ENCODE peak calls at places on chromosomes 11 and 22, in six cellular contexts. H is GM23338, N is fibroblast of lung, J is hepatocyte, R is GM12878, D is mammary epithelial cell. I is an unnamed sample. For H3K79me2, the result is how much of the 10 kb centered on the place peaks cover.

GRCh38 chr11:21965221-21965620 is 227.7 kb upstream of the ANO5 start:
- DNase-seq in N (no peak), H (no peak), R (no peak), D (no peak), J (no peak), I (no peak)

GRCh38 chr11:64885367-64886286 is 7.2 kb upstream of the EHD1 start:
- DNase-seq in N (peak), J (peak), D (no peak), H (no peak), R (no peak), I (no peak)

GRCh38 chr22:46233231-46233630 is 16.9 kb downstream of the CDPF1 start:
- DNase-seq in H (no peak), J (no peak), D (peak), N (peak), R (no peak), I (no peak)

GRCh38 chr22:24455039-24455438 is 27.6 kb downstream of the ADORA2A start:
- DNase-seq in D (no peak), H (no peak), N (no peak), R (no peak), J (no peak), I (no peak)

GRCh38 chr11:71086687-71087258 is 165.6 kb downstream of the SHANK2 start:
- DNase-seq in N (no peak), D (peak), H (peak), R (no peak), J (peak), I (peak)

GRCh38 chr11:62266558-62266957 is 3.4 kb upstream of the SCGB2A2 start:
- DNase-seq in H (no peak), R (no peak), N (peak), J (no peak), D (no peak), I (no peak)

GRCh38 chr11:64844330-64845124 is at the start of gene CDC42BPG:
- DNase-seq in H (peak), J (peak), N (peak), R (no peak), D (peak), I (peak)

GRCh38 chr11:103608566-103608965 is 427.9 kb upstream of the DDI1 start:
- DNase-seq in R (no peak), N (peak), D (peak), J (no peak), H (no peak), I (no peak)

GRCh38 chr11:65810046-65810868 is 23.4 kb downstream of the OVOL1 start:
- DNase-seq in J (no peak), N (no peak), H (no peak), D (no peak), R (no peak), I (no peak)

GRCh38 chr11:101138245-101138930 is 8.8 kb upstream of the PGR start:
- DNase-seq in H (no peak), D (no peak), N (no peak), R (no peak), J (no peak), I (no peak)

GRCh38 chr11:91630916-91631673 is 593.5 kb upstream of the FAT3 start:
- DNase-seq in J (no peak), H (no peak), R (no peak), D (no peak), N (no peak), I (no peak)

GRCh38 chr11:3823303-3823702 is 14.9 kb downstream of the PGAP2 start:
- DNase-seq in R (no peak), H (no peak), N (peak), J (peak), D (peak), I (no peak)

GRCh38 chr11:88414981-88415391 is 77.5 kb upstream of the CTSC start:
- DNase-seq in N (peak), D (peak), R (no peak), H (no peak), J (no peak), I (no peak)

GRCh38 chr11:120740424-120740823 is 228.9 kb downstream of the GRIK4 start:
- DNase-seq in N (no peak), J (no peak), D (no peak), R (no peak), H (no peak), I (no peak)

GRCh38 chr11:69166186-69167115 is 10.7 kb downstream of the SMIM38 start:
- DNase-seq in D (peak), R (peak), H (peak), N (peak), J (peak), I (peak)

GRCh38 chr22:44085743-44086741 is 61.9 kb downstream of the PARVB start:
- DNase-seq in R (peak), N (peak), J (peak), D (peak), H (peak), I (peak)

GRCh38 chr11:76719686-76720085 is 49.1 kb upstream of the LRRC32 start:
- DNase-seq in J (no peak), N (no peak), D (no peak), R (no peak), H (no peak), I (no peak)

DNA sequence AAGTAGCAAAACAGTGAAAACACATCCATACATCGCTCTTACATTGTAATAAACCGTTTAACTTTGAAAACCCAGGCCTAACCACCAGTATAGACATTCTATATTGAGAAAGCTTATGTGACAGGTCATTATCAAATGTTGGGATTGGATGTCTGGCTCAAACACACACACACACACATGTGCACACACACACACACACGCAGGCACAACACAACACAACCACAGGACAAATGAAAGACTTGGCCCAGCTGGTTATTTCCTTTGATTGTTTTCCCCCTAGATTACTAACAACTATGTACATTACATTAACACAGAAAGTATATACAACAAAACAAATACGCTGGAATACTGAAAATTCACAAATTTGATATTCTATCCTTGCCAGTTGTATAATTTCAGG is 119.7 kb downstream of the APOL5 start:
- DNase-seq in R (no peak), H (no peak), D (peak), J (no peak), N (no peak), I (no peak)
- H3K79me2 ChIP-seq in R (under half), H (half or more), D (half or more), J (half or more), N (half or more), I (half or more)

GRCh38 chr11:133951484-133952198 is 5.1 kb downstream of the IGSF9B start:
- DNase-seq in H (peak), J (no peak), D (no peak), R (no peak), N (peak), I (peak)
- TF ChIP-seq EZH2 in H (no peak), J (no peak), D (no peak), R (no peak), N (no peak), I (no peak)

GRCh38 chr11:13997881-13998280 is 35.4 kb downstream of the SPON1 start:
- DNase-seq in H (no peak), D (no peak), R (no peak), N (no peak), J (no peak), I (no peak)
- H3K79me2 ChIP-seq in H (under half), D (under half), R (under half), N (under half), J (under half), I (under half)

GRCh38 chr22:42433754-42434153 is 1.6 kb upstream of the NFAM1 start:
- DNase-seq in R (no peak), D (peak), J (no peak), H (no peak), N (no peak), I (no peak)

GRCh38 chr22:42431401-42432019 is 693 bp downstream of the NFAM1 start:
- DNase-seq in N (no peak), D (no peak), J (no peak), H (no peak), R (no peak), I (no peak)

GRCh38 chr22:42430486-42431125 is 1.6 kb downstream of the NFAM1 start:
- DNase-seq in R (no peak), N (no peak), D (no peak), J (no peak), H (no peak), I (no peak)

GRCh38 chr22:42432818-42433217 is 615 bp upstream of the NFAM1 start:
- DNase-seq in N (no peak), J (no peak), R (no peak), H (no peak), D (no peak), I (peak)

GRCh38 chr22:42432020-42432596 is at the start of gene NFAM1:
- DNase-seq in D (no peak), N (no peak), R (no peak), H (no peak), J (no peak), I (peak)
- TF ChIP-seq EZH2 in D (no peak), N (peak), R (no peak), H (no peak), J (no peak), I (no peak)

GRCh38 chr22:35930933-35931332 is 97.7 kb downstream of the RBFOX2 start:
- DNase-seq in R (peak), J (peak), H (peak), N (peak), D (peak), I (peak)
- H3K79me2 ChIP-seq in R (under half), J (half or more), H (half or more), N (under half), D (half or more), I (half or more)

GRCh38 chr22:41910050-41910598 is 4.8 kb downstream of the SHISA8 start:
- DNase-seq in R (no peak), H (peak), N (no peak), J (no peak), D (no peak), I (peak)

GRCh38 chr22:41908409-41909289 is 6.2 kb downstream of the SHISA8 start:
- DNase-seq in R (no peak), J (no peak), N (no peak), D (no peak), H (peak), I (peak)

GRCh38 chr22:41907436-41908401 is 7.2 kb downstream of the SHISA8 start:
- DNase-seq in N (no peak), R (no peak), H (peak), J (no peak), D (no peak), I (peak)

GRCh38 chr22:41910599-41911291 is 4.1 kb downstream of the SHISA8 start:
- DNase-seq in R (no peak), J (peak), N (peak), H (peak), D (no peak), I (peak)

DNA sequence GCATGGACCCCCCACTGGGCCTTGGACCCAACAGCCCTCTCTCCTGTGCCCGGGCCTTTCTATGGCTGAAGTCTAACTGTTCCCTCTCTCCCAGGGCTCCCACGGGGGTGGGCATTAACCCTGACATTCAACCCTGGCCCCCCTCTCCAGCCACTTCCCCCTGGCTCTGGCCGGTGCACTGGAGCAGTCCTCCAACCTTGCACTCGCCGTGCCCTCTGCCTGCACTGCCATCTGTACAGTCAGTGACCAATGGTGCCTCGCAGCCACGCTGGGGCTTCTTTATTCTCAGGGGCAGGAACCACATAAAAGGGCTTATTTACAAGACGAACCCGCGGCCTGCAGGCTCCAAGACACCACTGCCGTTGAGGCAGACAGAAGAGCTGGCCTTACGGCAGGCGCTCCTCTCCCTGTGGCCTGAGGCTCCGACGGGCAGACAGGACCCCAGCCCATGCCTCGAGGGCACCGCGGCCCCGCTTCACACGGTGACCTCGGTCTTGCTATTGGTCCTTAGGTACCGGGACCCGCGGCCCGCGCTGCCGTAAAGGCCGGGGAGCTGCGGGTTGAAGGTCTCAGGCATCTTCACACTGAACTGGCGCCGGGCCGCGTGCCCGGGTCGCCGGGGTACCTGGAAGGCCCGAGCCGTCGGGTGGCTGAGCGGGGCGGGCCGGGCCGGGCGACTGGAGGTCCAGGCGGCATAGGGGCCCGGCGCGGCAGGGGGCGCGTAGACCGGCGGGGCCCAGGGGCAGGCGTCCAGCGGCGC is 5.4 kb downstream of the SHISA8 start:
- DNase-seq in N (no peak), D (no peak), H (peak), R (no peak), J (no peak), I (peak)
- TF ChIP-seq EZH2 in N (peak), D (no peak), H (no peak), R (no peak), J (no peak), I (peak)

DNA sequence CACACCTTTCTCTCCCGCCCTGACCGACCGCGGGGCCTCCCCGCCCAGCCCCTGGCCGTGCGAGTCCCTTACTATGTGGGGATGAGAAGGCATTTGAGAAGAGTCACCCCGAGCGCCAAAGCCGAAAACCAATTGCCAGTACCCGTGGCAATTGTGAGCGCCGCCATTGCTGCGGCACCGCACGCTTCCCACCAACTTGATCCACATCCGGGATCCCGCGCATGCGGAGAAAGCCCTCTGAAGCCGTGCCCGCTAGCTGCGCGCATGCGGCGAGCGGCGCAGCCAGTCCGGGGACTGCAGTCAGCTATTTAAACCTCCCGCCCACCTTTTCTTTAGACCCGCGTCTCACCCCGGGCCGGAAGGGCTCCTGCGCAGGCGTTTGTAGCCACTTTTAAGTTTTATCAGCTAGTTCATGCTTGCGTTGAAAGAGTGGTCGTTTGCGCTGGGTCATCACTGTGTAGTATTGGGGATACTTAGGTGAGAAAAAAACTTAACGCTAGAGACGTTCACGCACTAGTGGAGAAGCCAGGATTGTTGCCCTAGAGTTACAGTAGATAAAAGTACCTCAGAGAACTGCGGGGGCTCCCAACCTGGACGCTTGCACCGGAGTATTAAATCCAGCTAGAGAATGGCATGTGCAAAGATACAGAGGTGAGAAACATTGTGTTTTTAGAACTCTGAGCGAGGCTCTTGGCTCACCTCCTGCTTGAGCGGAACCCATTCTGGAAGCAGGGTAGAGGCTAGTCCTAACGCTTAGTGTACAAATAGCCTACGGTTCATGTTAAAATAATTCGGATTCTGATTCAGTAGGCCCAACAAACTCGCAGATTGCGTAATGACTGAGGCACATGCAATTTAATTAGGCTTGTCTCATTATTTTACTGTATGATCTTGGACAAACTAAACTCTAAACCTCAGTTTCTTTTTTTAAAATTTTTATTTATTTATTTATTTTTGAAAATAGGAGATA is at the start of gene ALG8:
- DNase-seq in R (peak), N (peak), H (peak), J (peak), D (peak), I (peak)
- H3K79me2 ChIP-seq in R (under half), N (under half), H (half or more), J (under half), D (half or more), I (half or more)

DNA sequence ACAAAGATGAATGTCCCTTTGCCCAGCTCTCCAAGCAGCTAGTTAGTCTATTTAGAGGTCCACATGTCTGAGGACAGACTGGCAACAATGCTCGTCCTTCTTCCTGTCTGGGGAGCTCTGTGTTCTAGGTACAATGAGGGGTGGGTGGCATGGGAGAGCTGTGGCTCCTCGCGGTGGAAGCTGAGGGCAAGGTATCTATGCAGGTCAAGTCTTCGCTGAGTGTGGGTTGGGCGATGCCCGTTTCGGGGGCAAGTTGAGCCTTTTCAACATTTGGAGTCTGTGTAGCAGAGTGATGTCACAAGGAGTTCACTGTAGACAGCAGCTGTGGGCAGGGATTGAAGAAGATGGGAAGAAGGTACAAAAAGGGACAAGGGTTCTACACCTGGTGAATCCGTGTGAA is 163.2 kb downstream of the FEZ1 start:
- DNase-seq in R (no peak), J (no peak), N (no peak), D (no peak), H (no peak), I (no peak)
- TF ChIP-seq EZH2 in R (no peak), J (no peak), N (no peak), D (no peak), H (no peak), I (no peak)

I was measured in neural progenitor cell.